ENCODE peak calls at places on chromosomes 6 and 20, in six cellular contexts. One of them, this sample, is unnamed.
A peak's percentile ranks its signal among the peaks of the same experiment; 100 is the strongest.

GRCh38 chr6:135269399-135270005 is 88.4 kb downstream of the MYB start:
- DNase-seq in right lobe of liver: no peak
- DNase-seq in SK-N-SH: no peak
- DNase-seq in brain microvascular endothelial cell: no peak
- DNase-seq in A549: no peak
- DNase-seq in sigmoid colon: no peak
- DNase-seq in this sample: no peak

GRCh38 chr6:107871981-107872380 is 47.9 kb upstream of the SCML4 start:
- DNase-seq in right lobe of liver: no peak
- DNase-seq in SK-N-SH: no peak
- DNase-seq in A549: no peak
- DNase-seq in brain microvascular endothelial cell: no peak
- DNase-seq in sigmoid colon: no peak
- DNase-seq in this sample: no peak

GRCh38 chr6:72151742-72152141 is 265.4 kb downstream of the RIMS1 start:
- DNase-seq in SK-N-SH: no peak
- DNase-seq in sigmoid colon: no peak
- DNase-seq in A549: no peak
- DNase-seq in right lobe of liver: no peak
- DNase-seq in brain microvascular endothelial cell: no peak
- DNase-seq in this sample: no peak

GRCh38 chr20:63082308-63082938 is 75.7 kb upstream of the BHLHE23 start:
- DNase-seq in SK-N-SH: no peak
- DNase-seq in right lobe of liver: peak; percentile 25
- DNase-seq in sigmoid colon: peak; percentile 41
- DNase-seq in brain microvascular endothelial cell: peak; percentile 23
- DNase-seq in A549: no peak
- DNase-seq in this sample: peak; percentile 86

GRCh38 chr6:121216928-121217327 is 117.4 kb downstream of the TBC1D32 start:
- DNase-seq in sigmoid colon: no peak
- DNase-seq in SK-N-SH: no peak
- DNase-seq in brain microvascular endothelial cell: peak; percentile 9
- DNase-seq in A549: no peak
- DNase-seq in right lobe of liver: no peak
- DNase-seq in this sample: no peak

GRCh38 chr20:17875106-17875980 is 93.3 kb downstream of the SNX5 start:
- DNase-seq in sigmoid colon: peak; percentile 95
- DNase-seq in SK-N-SH: no peak
- DNase-seq in right lobe of liver: peak; percentile 98
- DNase-seq in brain microvascular endothelial cell: no peak
- DNase-seq in A549: no peak
- DNase-seq in this sample: peak; percentile 35

GRCh38 chr6:79544939-79545450 is 7.8 kb upstream of the LCA5 start:
- DNase-seq in sigmoid colon: peak; percentile 88
- DNase-seq in A549: peak; percentile 90
- DNase-seq in SK-N-SH: peak; percentile 75
- DNase-seq in brain microvascular endothelial cell: peak; percentile 100
- DNase-seq in right lobe of liver: no peak
- DNase-seq in this sample: peak; percentile 98

GRCh38 chr20:39246436-39246835 is 284.3 kb downstream of the DHX35 start:
- DNase-seq in sigmoid colon: no peak
- DNase-seq in A549: no peak
- DNase-seq in brain microvascular endothelial cell: no peak
- DNase-seq in right lobe of liver: no peak
- DNase-seq in SK-N-SH: no peak
- DNase-seq in this sample: no peak

GRCh38 chr20:42775037-42775436 is 414.7 kb downstream of the PTPRT start:
- DNase-seq in SK-N-SH: no peak
- DNase-seq in sigmoid colon: no peak
- DNase-seq in brain microvascular endothelial cell: no peak
- DNase-seq in A549: no peak
- DNase-seq in right lobe of liver: no peak
- DNase-seq in this sample: no peak

GRCh38 chr20:4242376-4242775 is 227.0 kb upstream of the RNF24 start:
- DNase-seq in brain microvascular endothelial cell: no peak
- DNase-seq in SK-N-SH: no peak
- DNase-seq in right lobe of liver: no peak
- DNase-seq in sigmoid colon: no peak
- DNase-seq in A549: no peak
- DNase-seq in this sample: no peak
- H3K27ac ChIP-seq in brain microvascular endothelial cell: no peak overlapping the region
- H3K27ac ChIP-seq in SK-N-SH: no peak overlapping the region
- H3K27ac ChIP-seq in right lobe of liver: no peak overlapping the region
- H3K27ac ChIP-seq in sigmoid colon: no peak overlapping the region
- H3K27ac ChIP-seq in A549: no peak overlapping the region
- H3K27ac ChIP-seq in this sample: no peak overlapping the region

DNA sequence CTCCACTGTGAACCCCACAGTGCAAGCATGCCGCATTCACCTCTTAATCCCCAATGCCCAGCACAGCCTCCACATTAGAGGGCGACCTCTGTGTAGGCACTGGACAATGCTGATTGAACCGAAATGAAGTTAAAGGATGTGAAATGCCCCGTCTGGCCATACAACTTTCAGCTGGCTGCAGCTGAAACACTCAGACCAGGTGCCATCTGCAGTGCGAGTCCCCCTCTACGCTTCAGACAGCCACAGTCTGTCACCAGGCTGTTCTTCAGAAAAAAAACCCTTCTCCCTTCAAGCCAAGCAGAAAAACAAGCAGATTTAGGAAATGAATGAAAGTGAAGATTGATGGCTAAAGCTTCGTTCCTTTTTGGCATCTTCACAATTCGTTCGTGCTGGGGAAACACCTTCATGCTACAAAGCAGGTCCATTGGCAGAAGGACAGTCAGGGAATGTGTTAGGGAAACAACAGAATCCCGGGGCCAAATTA is 44.7 kb downstream of the TNFAIP3 start:
- DNase-seq in A549: no peak
- DNase-seq in brain microvascular endothelial cell: no peak
- DNase-seq in SK-N-SH: no peak
- DNase-seq in right lobe of liver: no peak
- DNase-seq in sigmoid colon: no peak
- DNase-seq in this sample: no peak
- TF ChIP-seq CTCF in A549: no peak
- TF ChIP-seq CTCF in brain microvascular endothelial cell: no peak
- TF ChIP-seq CTCF in SK-N-SH: no peak
- TF ChIP-seq CTCF in right lobe of liver: no peak
- TF ChIP-seq CTCF in sigmoid colon: no peak
- TF ChIP-seq CTCF in this sample: no peak

GRCh38 chr20:34334654-34335407 is 28.2 kb upstream of the ITCH start:
- DNase-seq in right lobe of liver: peak; percentile 47
- DNase-seq in SK-N-SH: no peak
- DNase-seq in A549: no peak
- DNase-seq in sigmoid colon: peak; percentile 75
- DNase-seq in brain microvascular endothelial cell: no peak
- DNase-seq in this sample: peak; percentile 60
- H3K27ac ChIP-seq in right lobe of liver: no peak overlapping the region
- H3K27ac ChIP-seq in SK-N-SH: no peak overlapping the region
- H3K27ac ChIP-seq in A549: no peak overlapping the region
- H3K27ac ChIP-seq in sigmoid colon: no peak overlapping the region
- H3K27ac ChIP-seq in brain microvascular endothelial cell: no peak overlapping the region
- H3K27ac ChIP-seq in this sample: peak overlapping the region; percentile 91

GRCh38 chr6:95133578-95133977 is 443.8 kb upstream of the MANEA start:
- DNase-seq in SK-N-SH: no peak
- DNase-seq in right lobe of liver: no peak
- DNase-seq in sigmoid colon: no peak
- DNase-seq in brain microvascular endothelial cell: no peak
- DNase-seq in A549: no peak
- DNase-seq in this sample: peak; percentile 10
- TF ChIP-seq CTCF in SK-N-SH: no peak
- TF ChIP-seq CTCF in right lobe of liver: peak; percentile 48
- TF ChIP-seq CTCF in sigmoid colon: no peak
- TF ChIP-seq CTCF in brain microvascular endothelial cell: peak; percentile 15
- TF ChIP-seq CTCF in A549: no peak
- TF ChIP-seq CTCF in this sample: peak; percentile 62

GRCh38 chr6:13412639-13413465 is 74.5 kb downstream of the GFOD1 start:
- DNase-seq in brain microvascular endothelial cell: no peak
- DNase-seq in right lobe of liver: peak; percentile 69
- DNase-seq in sigmoid colon: no peak
- DNase-seq in A549: no peak
- DNase-seq in SK-N-SH: no peak
- DNase-seq in this sample: no peak

GRCh38 chr6:13413466-13413862 is 73.9 kb downstream of the GFOD1 start:
- DNase-seq in SK-N-SH: no peak
- DNase-seq in right lobe of liver: peak; percentile 80
- DNase-seq in brain microvascular endothelial cell: no peak
- DNase-seq in sigmoid colon: no peak
- DNase-seq in A549: no peak
- DNase-seq in this sample: no peak

GRCh38 chr6:13415276-13415675 is 72.1 kb downstream of the GFOD1 start:
- DNase-seq in brain microvascular endothelial cell: no peak
- DNase-seq in A549: no peak
- DNase-seq in right lobe of liver: no peak
- DNase-seq in SK-N-SH: no peak
- DNase-seq in sigmoid colon: no peak
- DNase-seq in this sample: no peak

GRCh38 chr6:13412211-13412610 is 75.2 kb downstream of the GFOD1 start:
- DNase-seq in SK-N-SH: no peak
- DNase-seq in right lobe of liver: no peak
- DNase-seq in sigmoid colon: no peak
- DNase-seq in A549: no peak
- DNase-seq in brain microvascular endothelial cell: no peak
- DNase-seq in this sample: no peak

DNA sequence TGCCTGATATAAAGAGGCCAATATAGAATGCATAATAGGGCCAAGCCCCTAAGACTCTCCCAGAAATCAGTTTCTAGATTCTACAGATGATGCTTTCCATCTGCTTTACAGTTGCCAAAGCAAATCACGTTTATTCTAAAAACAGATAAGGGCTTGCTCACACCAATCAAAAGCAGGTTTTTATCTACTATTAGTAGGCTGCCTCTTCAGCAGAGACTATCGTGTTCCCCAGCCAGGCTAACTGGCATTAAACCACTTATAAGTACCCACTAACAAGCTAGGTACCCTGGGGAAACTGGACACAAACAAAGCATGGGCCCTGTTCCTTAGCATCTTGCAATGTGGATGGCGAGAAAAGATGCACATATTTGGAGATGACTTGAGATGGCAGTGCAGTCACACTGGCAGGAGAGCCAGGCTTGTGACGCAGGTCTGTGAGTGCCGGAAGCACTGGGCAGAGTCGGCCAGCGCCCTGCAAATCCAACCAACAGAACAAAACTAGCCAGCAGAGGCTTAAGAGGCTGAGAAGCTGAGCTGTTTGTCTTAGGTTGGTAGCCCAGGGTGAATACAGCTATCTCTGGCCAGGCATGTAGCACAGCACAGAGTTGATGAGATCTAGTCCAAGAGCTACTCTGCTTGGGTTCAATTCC is 73.4 kb downstream of the GFOD1 start:
- DNase-seq in right lobe of liver: peak; percentile 70
- DNase-seq in brain microvascular endothelial cell: no peak
- DNase-seq in SK-N-SH: peak; percentile 54
- DNase-seq in A549: no peak
- DNase-seq in sigmoid colon: no peak
- DNase-seq in this sample: no peak
- H3K27ac ChIP-seq in right lobe of liver: peak overlapping the region; percentile 59
- H3K27ac ChIP-seq in brain microvascular endothelial cell: no peak overlapping the region
- H3K27ac ChIP-seq in SK-N-SH: peak overlapping the region; percentile 50
- H3K27ac ChIP-seq in A549: peak overlapping the region; percentile 66
- H3K27ac ChIP-seq in sigmoid colon: peak overlapping the region; percentile 21
- H3K27ac ChIP-seq in this sample: no peak overlapping the region

GRCh38 chr20:24948939-24949679 is at the start of gene CST7:
- DNase-seq in A549: no peak
- DNase-seq in sigmoid colon: peak; percentile 66
- DNase-seq in brain microvascular endothelial cell: no peak
- DNase-seq in right lobe of liver: peak; percentile 56
- DNase-seq in SK-N-SH: no peak
- DNase-seq in this sample: no peak
- TF ChIP-seq CTCF in A549: no peak
- TF ChIP-seq CTCF in sigmoid colon: no peak
- TF ChIP-seq CTCF in brain microvascular endothelial cell: no peak
- TF ChIP-seq CTCF in right lobe of liver: no peak
- TF ChIP-seq CTCF in SK-N-SH: no peak
- TF ChIP-seq CTCF in this sample: no peak

GRCh38 chr6:128554302-128554701 is 33.9 kb upstream of the PTPRK start:
- DNase-seq in SK-N-SH: no peak
- DNase-seq in sigmoid colon: no peak
- DNase-seq in A549: no peak
- DNase-seq in right lobe of liver: no peak
- DNase-seq in brain microvascular endothelial cell: no peak
- DNase-seq in this sample: no peak

GRCh38 chr6:128560966-128561365 is 40.6 kb upstream of the PTPRK start:
- DNase-seq in right lobe of liver: no peak
- DNase-seq in SK-N-SH: no peak
- DNase-seq in sigmoid colon: no peak
- DNase-seq in A549: no peak
- DNase-seq in brain microvascular endothelial cell: no peak
- DNase-seq in this sample: no peak

GRCh38 chr6:128558021-128558420 is 37.6 kb upstream of the PTPRK start:
- DNase-seq in SK-N-SH: no peak
- DNase-seq in sigmoid colon: no peak
- DNase-seq in A549: no peak
- DNase-seq in brain microvascular endothelial cell: no peak
- DNase-seq in right lobe of liver: no peak
- DNase-seq in this sample: no peak

GRCh38 chr6:128558924-128559323 is 38.5 kb upstream of the PTPRK start:
- DNase-seq in right lobe of liver: no peak
- DNase-seq in SK-N-SH: no peak
- DNase-seq in A549: no peak
- DNase-seq in brain microvascular endothelial cell: no peak
- DNase-seq in sigmoid colon: no peak
- DNase-seq in this sample: no peak

GRCh38 chr6:128557086-128557485 is 36.7 kb upstream of the PTPRK start:
- DNase-seq in sigmoid colon: no peak
- DNase-seq in brain microvascular endothelial cell: no peak
- DNase-seq in right lobe of liver: no peak
- DNase-seq in SK-N-SH: no peak
- DNase-seq in A549: no peak
- DNase-seq in this sample: no peak
- H3K27ac ChIP-seq in sigmoid colon: no peak overlapping the region
- H3K27ac ChIP-seq in brain microvascular endothelial cell: no peak overlapping the region
- H3K27ac ChIP-seq in right lobe of liver: no peak overlapping the region
- H3K27ac ChIP-seq in SK-N-SH: no peak overlapping the region
- H3K27ac ChIP-seq in A549: no peak overlapping the region
- H3K27ac ChIP-seq in this sample: no peak overlapping the region

GRCh38 chr20:49395183-49395582 is 87.3 kb downstream of the KCNB1 start:
- DNase-seq in sigmoid colon: peak; percentile 96
- DNase-seq in brain microvascular endothelial cell: no peak
- DNase-seq in SK-N-SH: no peak
- DNase-seq in A549: no peak
- DNase-seq in right lobe of liver: no peak
- DNase-seq in this sample: no peak

GRCh38 chr20:49394757-49395156 is 87.7 kb downstream of the KCNB1 start:
- DNase-seq in A549: no peak
- DNase-seq in brain microvascular endothelial cell: no peak
- DNase-seq in SK-N-SH: no peak
- DNase-seq in sigmoid colon: no peak
- DNase-seq in right lobe of liver: no peak
- DNase-seq in this sample: no peak

GRCh38 chr20:49397525-49397924 is 84.9 kb downstream of the KCNB1 start:
- DNase-seq in sigmoid colon: no peak
- DNase-seq in A549: peak; percentile 25
- DNase-seq in brain microvascular endothelial cell: peak; percentile 18
- DNase-seq in SK-N-SH: no peak
- DNase-seq in right lobe of liver: no peak
- DNase-seq in this sample: peak; percentile 87

GRCh38 chr20:49395659-49396058 is 86.8 kb downstream of the KCNB1 start:
- DNase-seq in right lobe of liver: no peak
- DNase-seq in A549: no peak
- DNase-seq in brain microvascular endothelial cell: no peak
- DNase-seq in sigmoid colon: no peak
- DNase-seq in SK-N-SH: no peak
- DNase-seq in this sample: no peak

GRCh38 chr20:49396230-49396629 is 86.2 kb downstream of the KCNB1 start:
- DNase-seq in brain microvascular endothelial cell: no peak
- DNase-seq in right lobe of liver: no peak
- DNase-seq in SK-N-SH: no peak
- DNase-seq in sigmoid colon: no peak
- DNase-seq in A549: no peak
- DNase-seq in this sample: no peak
- TF ChIP-seq CTCF in brain microvascular endothelial cell: peak; percentile 55
- TF ChIP-seq CTCF in right lobe of liver: no peak
- TF ChIP-seq CTCF in SK-N-SH: peak; percentile 16
- TF ChIP-seq CTCF in sigmoid colon: no peak
- TF ChIP-seq CTCF in A549: no peak
- TF ChIP-seq CTCF in this sample: no peak

This sample was measured in RWPE1.